ENCODE peak calls at places on chromosomes 16 and 17, in four cellular contexts. One of them, this sample, is unnamed.

GRCh38 chr16:2295056-2295798 is 27.3 kb upstream of the RNPS1 start:
- DNase-seq in K562: no peak
- DNase-seq in HEK293T: no peak
- DNase-seq in HepG2: no peak
- DNase-seq in this sample: no peak

GRCh38 chr17:82679586-82680465 is 18.7 kb downstream of the RAB40B start:
- DNase-seq in K562: no peak
- DNase-seq in HEK293T: no peak
- DNase-seq in HepG2: peak
- DNase-seq in this sample: peak

GRCh38 chr16:52309761-52310416 is 237.1 kb downstream of the TOX3 start:
- DNase-seq in K562: no peak
- DNase-seq in HEK293T: no peak
- DNase-seq in HepG2: no peak
- DNase-seq in this sample: no peak

GRCh38 chr17:48720263-48721008 is 1.9 kb downstream of the PRAC1 start:
- DNase-seq in K562: no peak
- DNase-seq in HEK293T: no peak
- DNase-seq in HepG2: no peak
- DNase-seq in this sample: no peak

GRCh38 chr16:6726621-6727020 is 606.0 kb upstream of the RBFOX1 start:
- DNase-seq in K562: no peak
- DNase-seq in HEK293T: no peak
- DNase-seq in HepG2: no peak
- DNase-seq in this sample: no peak

GRCh38 chr17:74373838-74374606 is 6.7 kb downstream of the GPR142 start:
- DNase-seq in K562: no peak
- DNase-seq in HEK293T: no peak
- DNase-seq in HepG2: peak
- DNase-seq in this sample: no peak

GRCh38 chr17:53191878-53192277 is 630.8 kb upstream of the KIF2B start:
- DNase-seq in K562: no peak
- DNase-seq in HEK293T: no peak
- DNase-seq in HepG2: no peak
- DNase-seq in this sample: no peak

GRCh38 chr17:68576811-68577551 is 24.2 kb downstream of the FAM20A start:
- DNase-seq in K562: no peak
- DNase-seq in HEK293T: no peak
- DNase-seq in HepG2: no peak
- DNase-seq in this sample: no peak

GRCh38 chr16:23155445-23156049 is 6.3 kb upstream of the USP31 start:
- DNase-seq in K562: no peak
- DNase-seq in HEK293T: peak
- DNase-seq in HepG2: no peak
- DNase-seq in this sample: peak

GRCh38 chr16:53142823-53143568 is 88.2 kb downstream of the CHD9 start:
- DNase-seq in K562: no peak
- DNase-seq in HEK293T: no peak
- DNase-seq in HepG2: no peak
- DNase-seq in this sample: no peak

GRCh38 chr17:17570207-17570797 is 21.2 kb downstream of the PEMT start:
- DNase-seq in K562: peak
- DNase-seq in HEK293T: peak
- DNase-seq in HepG2: peak
- DNase-seq in this sample: peak

GRCh38 chr17:80717661-80718060 is 173.0 kb downstream of the RPTOR start:
- DNase-seq in K562: no peak
- DNase-seq in HEK293T: no peak
- DNase-seq in HepG2: no peak
- DNase-seq in this sample: no peak

GRCh38 chr16:88058136-88058535 is 106.9 kb downstream of the BANP start:
- DNase-seq in K562: no peak
- DNase-seq in HEK293T: no peak
- DNase-seq in HepG2: no peak
- DNase-seq in this sample: no peak

GRCh38 chr17:48970865-48971687 is 2.7 kb upstream of the GIP start:
- DNase-seq in K562: peak
- DNase-seq in HEK293T: no peak
- DNase-seq in HepG2: peak
- DNase-seq in this sample: no peak

GRCh38 chr17:73007447-73007846 is 85.0 kb downstream of the SLC39A11 start:
- DNase-seq in K562: no peak
- DNase-seq in HEK293T: no peak
- DNase-seq in HepG2: no peak
- DNase-seq in this sample: no peak

GRCh38 chr16:73019456-73020362 is 28.2 kb downstream of the ZFHX3 start:
- DNase-seq in K562: no peak
- DNase-seq in HEK293T: no peak
- DNase-seq in HepG2: no peak
- DNase-seq in this sample: no peak

GRCh38 chr16:27867122-27868110 is 196.1 kb downstream of the GSG1L start:
- DNase-seq in K562: peak
- DNase-seq in HEK293T: peak
- DNase-seq in HepG2: peak
- DNase-seq in this sample: peak

GRCh38 chr16:85640254-85640558 is 27.1 kb downstream of the GSE1 start:
- DNase-seq in K562: no peak
- DNase-seq in HEK293T: no peak
- DNase-seq in HepG2: no peak
- DNase-seq in this sample: no peak

GRCh38 chr17:55005520-55005919 is 37.0 kb downstream of the STXBP4 start:
- DNase-seq in K562: peak
- DNase-seq in HEK293T: peak
- DNase-seq in HepG2: peak
- DNase-seq in this sample: peak

GRCh38 chr16:89922884-89923639 is at the start of gene TUBB3:
- DNase-seq in K562: peak
- DNase-seq in HEK293T: peak
- DNase-seq in HepG2: peak
- DNase-seq in this sample: peak

GRCh38 chr16:876041-876335 is 75.5 kb upstream of the GNG13 start:
- DNase-seq in K562: no peak
- DNase-seq in HEK293T: no peak
- DNase-seq in HepG2: no peak
- DNase-seq in this sample: no peak

GRCh38 chr17:7261377-7262191 is 694 bp downstream of the CLDN7 start:
- DNase-seq in K562: no peak
- DNase-seq in HEK293T: no peak
- DNase-seq in HepG2: no peak
- DNase-seq in this sample: peak

GRCh38 chr17:21285164-21286065 is 904 bp downstream of the MAP2K3 start:
- DNase-seq in K562: no peak
- DNase-seq in HEK293T: no peak
- DNase-seq in HepG2: no peak
- DNase-seq in this sample: no peak

DNA sequence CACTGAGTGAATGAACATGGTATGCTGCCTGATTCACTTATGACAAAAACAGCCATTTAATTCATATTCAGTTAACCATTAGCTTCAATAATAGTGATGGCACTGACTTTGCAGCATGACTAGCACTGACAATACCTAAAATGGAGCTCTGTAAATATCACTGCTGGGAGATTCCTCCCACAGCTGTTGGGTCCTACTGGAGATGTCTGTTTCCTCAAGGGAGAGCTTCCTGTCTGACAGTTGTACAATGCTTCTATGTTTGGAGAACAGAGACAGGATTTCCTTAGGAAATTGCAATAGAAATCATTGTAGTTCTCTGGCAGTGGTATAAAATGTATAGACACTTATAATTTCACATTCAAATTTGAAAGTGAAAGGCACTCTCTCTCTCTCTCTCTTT is 695.9 kb upstream of the CDH8 start:
- DNase-seq in K562: no peak
- DNase-seq in HEK293T: no peak
- DNase-seq in HepG2: no peak
- DNase-seq in this sample: no peak
- TF ChIP-seq ELF4 in K562: no peak
- TF ChIP-seq ELF4 in HEK293T: no peak
- TF ChIP-seq ELF4 in HepG2: no peak
- TF ChIP-seq ELF4 in this sample: no peak

DNA sequence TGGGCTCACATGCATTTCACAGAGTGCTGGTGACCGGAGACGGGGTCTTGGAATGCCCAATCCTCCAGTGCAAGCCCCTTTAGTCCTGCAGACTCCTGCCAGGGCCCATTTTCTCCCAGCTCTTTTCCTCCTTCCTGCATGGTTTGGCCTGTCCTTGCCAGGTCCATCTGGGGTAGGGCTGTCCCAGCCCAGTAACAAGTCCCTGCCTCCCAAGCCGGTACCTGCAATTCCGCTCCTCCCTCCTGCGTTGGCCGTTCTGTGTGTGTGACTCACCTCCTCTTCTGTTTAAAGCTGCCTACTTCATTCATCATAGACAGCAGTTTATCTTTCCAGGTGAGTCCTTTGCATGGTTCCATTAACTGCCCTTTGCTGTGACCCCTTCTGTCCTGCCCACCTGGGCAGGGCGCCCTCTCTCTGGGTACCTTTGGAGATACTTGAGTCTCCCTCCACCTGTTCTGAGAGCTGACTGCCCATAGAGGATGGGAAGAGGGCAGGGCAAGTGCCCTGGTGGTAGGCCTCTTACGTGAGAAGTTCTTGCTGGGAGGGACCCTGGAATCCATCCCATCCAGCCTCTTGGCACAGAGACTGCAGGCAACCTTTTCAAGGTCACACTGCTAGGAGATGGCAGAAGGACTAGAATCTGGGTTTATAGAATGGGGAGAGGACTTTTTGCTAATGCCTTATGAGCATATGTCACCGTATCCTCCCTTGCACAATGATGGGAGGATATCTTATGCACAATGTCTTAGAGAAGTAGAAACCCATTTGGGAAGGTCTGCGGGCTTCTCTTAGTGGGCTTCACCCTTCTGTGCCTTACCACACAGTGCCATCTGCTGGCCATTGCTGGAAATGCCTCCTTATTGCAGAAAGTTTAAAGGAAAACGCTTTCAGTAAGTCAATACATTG is 29.7 kb upstream of the LGALS9 start:
- DNase-seq in K562: peak
- DNase-seq in HEK293T: peak
- DNase-seq in HepG2: peak
- DNase-seq in this sample: peak
- TF ChIP-seq ELF4 in K562: no peak
- TF ChIP-seq ELF4 in HEK293T: no peak
- TF ChIP-seq ELF4 in HepG2: no peak
- TF ChIP-seq ELF4 in this sample: no peak

GRCh38 chr17:2087597-2088211 is 32.8 kb downstream of the HIC1 start:
- DNase-seq in K562: peak
- DNase-seq in HEK293T: no peak
- DNase-seq in HepG2: no peak
- DNase-seq in this sample: no peak
- TF ChIP-seq ELF4 in K562: no peak
- TF ChIP-seq ELF4 in HEK293T: no peak
- TF ChIP-seq ELF4 in HepG2: no peak
- TF ChIP-seq ELF4 in this sample: no peak

GRCh38 chr17:3003401-3004149 is 59.8 kb downstream of the OR1D5 start:
- DNase-seq in K562: no peak
- DNase-seq in HEK293T: no peak
- DNase-seq in HepG2: no peak
- DNase-seq in this sample: no peak
- TF ChIP-seq ELF4 in K562: no peak
- TF ChIP-seq ELF4 in HEK293T: no peak
- TF ChIP-seq ELF4 in HepG2: no peak
- TF ChIP-seq ELF4 in this sample: no peak

DNA sequence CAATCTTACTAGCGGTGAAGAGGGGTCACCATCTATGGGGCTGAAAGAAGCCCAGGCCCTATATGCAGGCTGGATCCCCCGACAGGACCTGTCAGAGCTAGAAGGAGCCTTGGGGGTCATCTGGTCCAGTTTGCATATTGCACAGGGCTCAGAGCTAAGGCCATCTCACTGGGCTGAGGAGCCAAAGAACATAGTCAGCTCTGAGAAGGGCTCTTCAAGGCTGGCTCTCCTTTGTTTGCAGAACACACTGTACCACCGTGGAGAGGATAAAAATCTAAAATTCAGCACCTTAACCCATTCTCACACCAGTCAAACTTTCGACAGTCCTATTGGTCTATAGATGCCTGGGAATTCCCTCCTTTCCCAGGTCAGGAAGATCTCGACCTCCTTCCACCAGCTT is 24.2 kb downstream of the WNT3 start:
- DNase-seq in K562: no peak
- DNase-seq in HEK293T: no peak
- DNase-seq in HepG2: no peak
- DNase-seq in this sample: no peak
- TF ChIP-seq ELF4 in K562: no peak
- TF ChIP-seq ELF4 in HEK293T: no peak
- TF ChIP-seq ELF4 in HepG2: no peak
- TF ChIP-seq ELF4 in this sample: no peak

GRCh38 chr16:3769942-3770341 is 52.6 kb upstream of the TRAP1 start:
- DNase-seq in K562: no peak
- DNase-seq in HEK293T: no peak
- DNase-seq in HepG2: no peak
- DNase-seq in this sample: no peak

GRCh38 chr16:3773663-3774062 is 56.3 kb upstream of the TRAP1 start:
- DNase-seq in K562: no peak
- DNase-seq in HEK293T: no peak
- DNase-seq in HepG2: no peak
- DNase-seq in this sample: no peak

GRCh38 chr16:3770530-3770929 is 53.2 kb upstream of the TRAP1 start:
- DNase-seq in K562: no peak
- DNase-seq in HEK293T: no peak
- DNase-seq in HepG2: no peak
- DNase-seq in this sample: no peak

GRCh38 chr16:3769013-3769412 is 51.7 kb upstream of the TRAP1 start:
- DNase-seq in K562: no peak
- DNase-seq in HEK293T: no peak
- DNase-seq in HepG2: no peak
- DNase-seq in this sample: no peak

DNA sequence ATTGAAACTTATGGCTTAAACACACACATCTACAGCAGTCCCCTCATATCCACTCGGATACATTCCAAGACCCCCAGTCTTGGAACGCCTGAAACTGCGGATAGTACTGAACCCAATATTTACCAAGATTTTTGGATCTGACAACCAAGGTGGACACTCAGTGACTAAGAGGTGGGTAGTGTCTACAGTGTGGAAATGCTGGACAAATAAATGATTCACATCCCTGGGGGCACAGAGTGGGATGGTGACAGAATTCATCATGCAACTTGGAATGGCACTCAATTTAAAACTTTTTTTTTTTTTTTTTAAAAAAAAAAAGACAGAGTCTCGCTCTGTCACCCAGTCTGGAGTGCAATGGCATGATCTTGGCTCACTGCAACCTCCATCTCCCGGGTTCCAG is 54.2 kb upstream of the TRAP1 start:
- DNase-seq in K562: no peak
- DNase-seq in HEK293T: no peak
- DNase-seq in HepG2: no peak
- DNase-seq in this sample: no peak
- TF ChIP-seq ELF4 in K562: no peak
- TF ChIP-seq ELF4 in HEK293T: no peak
- TF ChIP-seq ELF4 in HepG2: no peak
- TF ChIP-seq ELF4 in this sample: no peak

DNA sequence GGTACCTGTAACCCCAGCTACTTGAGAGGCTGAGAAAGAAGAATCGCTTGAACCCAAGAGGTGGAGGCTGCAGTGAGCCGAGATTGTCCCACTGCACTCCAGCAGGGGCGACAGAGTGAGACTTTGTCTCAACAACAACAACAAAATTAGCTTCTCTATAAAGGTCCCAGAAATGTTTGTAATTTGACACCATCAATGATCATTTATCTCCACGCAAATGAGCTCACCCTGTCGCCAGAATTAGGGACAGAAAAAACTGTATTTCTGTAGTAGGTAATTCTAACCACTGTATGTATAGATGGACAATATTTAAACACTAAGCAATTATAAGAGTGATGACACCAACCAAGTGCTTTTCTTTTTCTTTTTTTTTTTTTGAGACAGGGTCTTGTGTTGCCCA is 10.7 kb downstream of the C17orf78 start:
- DNase-seq in K562: no peak
- DNase-seq in HEK293T: no peak
- DNase-seq in HepG2: no peak
- DNase-seq in this sample: no peak
- TF ChIP-seq ELF4 in K562: no peak
- TF ChIP-seq ELF4 in HEK293T: no peak
- TF ChIP-seq ELF4 in HepG2: no peak
- TF ChIP-seq ELF4 in this sample: no peak

This sample was measured in WTC11.